ENCODE peak calls at places on chromosomes 6 and 20, in eight cellular contexts. H, X, R, O, E, G, B and A are unnamed samples. For H3K4me1, the result is how much of the 10 kb centered on the place peaks cover.

GRCh38 chr20:63563186-63563935 is 9.4 kb downstream of the FNDC11 start:
- DNase-seq in O (no peak), B (no peak), H (no peak), X (no peak), G (no peak), R (no peak), E (no peak), A (no peak)

GRCh38 chr6:101445527-101445926 is 52.0 kb downstream of the GRIK2 start:
- DNase-seq in H (no peak), B (no peak), O (no peak), G (peak), E (no peak), X (no peak), R (no peak), A (no peak)

GRCh38 chr6:143394351-143394750 is 56.1 kb downstream of the ADAT2 start:
- DNase-seq in H (no peak), E (no peak), G (no peak), X (no peak), R (no peak), O (no peak), B (no peak), A (no peak)

GRCh38 chr6:49744259-49744658 is at the start of gene CRISP3:
- DNase-seq in G (no peak), E (no peak), H (no peak), X (no peak), R (no peak), O (no peak), B (no peak), A (no peak)

GRCh38 chr6:110877154-110877564 is 2.6 kb downstream of the AMD1 start:
- DNase-seq in O (no peak), G (peak), B (peak), X (no peak), H (no peak), R (no peak), E (no peak), A (no peak)

GRCh38 chr6:21438237-21438985 is 155.1 kb upstream of the SOX4 start:
- DNase-seq in B (no peak), R (no peak), E (no peak), H (no peak), O (no peak), X (no peak), G (no peak), A (no peak)

GRCh38 chr6:163490826-163491577 is 76.5 kb downstream of the QKI start:
- DNase-seq in G (no peak), O (peak), B (peak), H (no peak), R (peak), X (peak), E (peak), A (peak)

GRCh38 chr6:94670017-94670416 is 907.3 kb upstream of the MANEA start:
- DNase-seq in H (no peak), G (no peak), B (no peak), E (no peak), X (no peak), O (no peak), R (no peak), A (no peak)

GRCh38 chr20:34859826-34860545 is 12.7 kb downstream of the GGT7 start:
- DNase-seq in H (no peak), O (no peak), E (no peak), R (no peak), X (no peak), B (no peak), G (no peak), A (no peak)

GRCh38 chr6:1641391-1641790 is 31.7 kb downstream of the FOXC1 start:
- DNase-seq in B (no peak), H (peak), R (no peak), O (peak), G (no peak), X (no peak), E (no peak), A (no peak)

GRCh38 chr6:1636971-1637871 is 27.5 kb downstream of the FOXC1 start:
- DNase-seq in B (no peak), X (no peak), R (peak), O (peak), G (no peak), H (peak), E (no peak), A (no peak)

GRCh38 chr6:1636272-1636825 is 26.6 kb downstream of the FOXC1 start:
- DNase-seq in O (no peak), R (peak), X (no peak), G (no peak), E (no peak), B (no peak), H (peak), A (no peak)

GRCh38 chr6:1640476-1640875 is 30.8 kb downstream of the FOXC1 start:
- DNase-seq in X (no peak), R (peak), E (no peak), B (no peak), O (no peak), H (no peak), G (no peak), A (no peak)

GRCh38 chr6:1639430-1639829 is 29.7 kb downstream of the FOXC1 start:
- DNase-seq in X (no peak), E (no peak), H (no peak), O (no peak), B (no peak), R (peak), G (no peak), A (no peak)
- H3K4me1 ChIP-seq in X (under half), E (under half), H (under half), O (under half), B (under half), R (under half), G (under half), A (under half)

DNA sequence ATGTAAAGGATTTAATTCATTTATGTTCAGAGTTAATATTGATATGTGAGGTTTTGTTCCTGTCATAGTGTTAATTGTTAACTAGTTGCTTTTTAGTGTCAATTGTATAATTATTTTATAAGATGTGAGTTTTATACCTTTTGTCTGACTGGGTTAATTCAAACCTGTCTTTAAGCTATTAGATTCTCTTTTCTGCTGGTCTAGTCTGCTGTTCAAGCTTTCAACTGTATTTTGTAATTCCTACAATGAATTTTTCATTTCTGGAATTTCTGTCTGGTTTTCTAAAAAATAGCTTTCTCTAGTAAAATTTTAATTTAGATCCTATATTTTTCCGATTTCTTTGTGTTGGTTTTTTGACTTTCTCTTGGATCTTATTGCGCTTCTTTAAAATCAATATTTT is 26.5 kb downstream of the IGF2R start:
- DNase-seq in G (no peak), H (no peak), X (no peak), E (no peak), B (no peak), O (no peak), R (no peak), A (no peak)
- H3K4me1 ChIP-seq in G (under half), H (under half), X (under half), E (under half), B (under half), O (under half), R (under half), A (under half)

DNA sequence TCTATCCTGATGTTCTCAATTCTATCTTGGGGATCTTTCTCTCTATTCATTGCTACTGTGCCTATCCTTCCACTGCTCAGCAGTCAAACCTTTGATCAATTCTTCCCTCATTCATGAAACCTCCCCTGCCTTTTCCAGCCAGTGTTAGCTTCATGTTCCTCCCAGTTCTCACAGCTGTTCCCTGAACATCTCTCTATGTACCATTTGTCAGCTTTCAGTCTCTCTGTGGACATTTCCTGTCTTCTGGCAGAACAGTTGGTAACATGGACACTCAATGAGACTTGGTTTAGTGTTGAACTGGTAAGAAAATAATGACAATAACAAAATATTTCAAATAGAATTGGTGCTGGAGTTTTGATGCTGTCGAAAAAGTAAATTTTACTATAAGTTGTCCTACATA is 26.2 kb downstream of the SPTLC3 start:
- DNase-seq in O (no peak), B (no peak), E (no peak), R (no peak), X (no peak), H (no peak), G (no peak), A (no peak)
- H3K4me1 ChIP-seq in O (under half), B (under half), E (under half), R (under half), X (under half), H (under half), G (under half), A (under half)

DNA sequence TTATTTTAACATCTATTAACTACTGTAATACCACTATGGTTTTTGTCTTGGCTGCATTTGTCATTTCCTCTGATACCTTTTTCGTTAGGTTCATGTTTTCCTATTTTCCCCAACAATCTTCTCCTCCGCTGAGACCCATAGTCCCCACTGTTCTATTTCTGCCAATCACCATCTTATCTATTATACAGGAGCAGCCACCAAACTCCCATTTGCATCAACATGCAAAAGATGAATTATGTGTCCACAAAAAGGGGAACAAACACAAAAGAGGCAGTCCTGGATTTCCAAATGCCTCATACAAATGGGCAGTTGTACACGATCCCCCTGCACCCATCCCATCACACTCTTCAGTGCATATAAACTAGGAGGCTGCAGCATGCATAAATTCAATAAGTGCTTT is 121.7 kb upstream of the MYLIP start:
- DNase-seq in R (no peak), G (no peak), E (no peak), B (no peak), O (no peak), H (no peak), X (no peak), A (no peak)
- H3K4me1 ChIP-seq in R (under half), G (under half), E (under half), B (under half), O (under half), H (under half), X (under half), A (under half)

GRCh38 chr20:10635476-10636208 is 38.2 kb downstream of the JAG1 start:
- DNase-seq in R (no peak), H (no peak), O (no peak), X (no peak), E (no peak), G (peak), B (no peak), A (no peak)

GRCh38 chr20:10634683-10635411 is 39.0 kb downstream of the JAG1 start:
- DNase-seq in B (peak), R (no peak), E (no peak), X (no peak), H (peak), G (peak), O (no peak), A (no peak)

GRCh38 chr20:10633708-10634107 is 40.1 kb downstream of the JAG1 start:
- DNase-seq in R (no peak), O (no peak), X (no peak), E (no peak), H (no peak), G (no peak), B (no peak), A (no peak)

GRCh38 chr20:10632681-10633509 is 40.9 kb downstream of the JAG1 start:
- DNase-seq in B (no peak), E (no peak), X (no peak), H (no peak), R (no peak), G (no peak), O (no peak), A (no peak)

DNA sequence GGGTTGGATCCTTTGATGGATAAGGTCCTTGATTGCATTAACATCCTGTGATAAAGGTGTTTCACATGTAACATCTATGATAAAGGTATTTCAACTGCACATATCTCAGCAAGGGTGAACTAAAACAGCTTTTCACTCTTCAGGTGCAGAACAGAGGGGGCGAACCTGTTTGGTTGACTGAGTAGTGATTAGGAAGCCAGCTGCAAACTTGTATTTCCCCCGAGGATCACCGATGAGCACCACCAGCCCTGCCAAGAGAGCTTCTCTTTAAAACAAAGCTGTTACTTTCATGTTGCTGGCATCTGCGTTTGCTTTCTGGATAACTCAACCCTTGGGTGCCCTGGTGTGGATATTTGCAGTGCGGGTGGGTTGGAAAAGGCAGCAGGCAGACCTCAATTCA is 39.6 kb downstream of the JAG1 start:
- DNase-seq in G (no peak), X (no peak), E (no peak), R (no peak), B (no peak), H (no peak), O (no peak), A (no peak)
- H3K4me1 ChIP-seq in G (under half), X (half or more), E (under half), R (under half), B (under half), H (under half), O (under half), A (half or more)

GRCh38 chr6:56374841-56375369 is 127.5 kb upstream of the COL21A1 start:
- DNase-seq in B (no peak), H (peak), R (peak), O (no peak), G (peak), E (no peak), X (no peak), A (no peak)
- H3K4me1 ChIP-seq in B (under half), H (under half), R (half or more), O (under half), G (under half), E (under half), X (half or more), A (half or more)

DNA sequence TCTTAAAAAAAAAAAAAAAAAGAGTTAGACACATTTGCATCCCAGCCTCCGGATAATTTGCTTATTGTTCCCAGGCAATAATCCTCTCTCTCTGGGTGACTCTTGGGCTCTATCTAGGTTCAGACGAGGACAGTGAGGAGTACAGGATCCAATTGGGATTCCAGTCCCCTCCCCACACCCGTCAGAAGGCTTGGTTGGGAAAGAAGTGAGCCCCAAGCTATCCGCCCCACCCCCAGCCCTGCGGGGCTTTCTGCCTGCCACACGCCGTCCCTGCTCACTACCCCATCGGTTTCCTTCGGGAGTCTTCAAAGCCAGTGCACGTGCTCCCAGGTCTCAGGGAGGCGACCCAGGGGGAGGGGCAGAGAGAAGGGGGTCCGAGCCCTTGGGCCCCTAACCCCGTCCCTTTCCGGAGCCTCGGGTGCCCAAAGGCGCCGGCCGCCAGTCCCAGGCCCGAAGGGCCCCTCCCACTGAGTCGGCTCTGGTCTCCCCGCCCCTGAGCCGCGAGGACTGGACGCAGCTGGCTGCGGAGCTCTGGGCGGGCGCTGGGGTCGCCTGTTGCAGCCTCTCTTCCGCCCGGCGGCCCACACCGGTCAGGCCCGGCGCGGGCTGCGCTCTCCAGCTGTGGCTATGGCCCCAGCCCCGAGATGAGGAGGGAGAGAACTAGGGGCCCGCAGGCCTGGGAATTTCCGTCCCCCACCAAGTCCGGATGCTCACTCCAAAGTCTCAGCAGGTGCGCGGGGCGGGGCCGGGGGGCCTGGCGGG is 2.5 kb downstream of the MYMX start:
- DNase-seq in O (peak), B (peak), H (peak), E (peak), X (peak), G (peak), R (peak), A (peak)
- H3K4me1 ChIP-seq in O (half or more), B (under half), H (under half), E (under half), X (half or more), G (under half), R (half or more), A (half or more)

DNA sequence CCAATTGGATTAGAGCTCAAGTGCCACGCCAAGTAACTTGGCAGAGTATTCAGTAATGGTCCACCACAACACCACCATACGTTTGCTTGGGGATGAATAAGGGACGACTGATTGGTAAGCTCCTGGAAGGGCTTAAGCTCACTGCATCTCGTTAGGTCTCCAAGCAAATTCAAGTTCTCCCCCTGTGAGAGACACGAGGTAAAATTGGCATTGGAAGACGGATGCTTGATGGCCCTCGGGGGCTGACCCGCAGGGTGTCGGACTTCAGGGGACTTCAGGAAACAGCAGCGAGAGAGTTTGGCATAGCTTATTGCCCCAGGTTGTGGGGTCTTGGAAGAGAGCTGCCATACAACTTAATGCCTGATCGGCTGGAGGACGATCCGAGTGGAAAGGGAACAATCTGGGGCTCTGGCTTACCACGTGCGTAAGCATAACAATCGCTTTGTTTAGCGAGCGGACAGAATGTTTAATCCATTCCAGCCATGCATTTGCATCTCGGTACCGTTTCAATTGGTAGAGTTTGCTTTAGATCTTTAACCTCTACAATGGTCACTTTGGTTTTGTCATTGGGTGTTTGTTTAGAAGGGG is 4.8 kb upstream of the ZNFX1 start:
- DNase-seq in E (no peak), X (no peak), B (no peak), O (no peak), R (no peak), H (no peak), G (no peak), A (no peak)
- H3K4me1 ChIP-seq in E (under half), X (half or more), B (half or more), O (under half), R (under half), H (under half), G (half or more), A (under half)

GRCh38 chr6:99427988-99428387 is 2.9 kb upstream of the PNISR start:
- DNase-seq in O (no peak), H (no peak), E (no peak), B (no peak), G (no peak), X (no peak), R (no peak), A (no peak)
- H3K4me1 ChIP-seq in O (under half), H (under half), E (under half), B (under half), G (under half), X (under half), R (under half), A (under half)

GRCh38 chr6:15437090-15437489 is 191.2 kb downstream of the JARID2 start:
- DNase-seq in O (no peak), G (no peak), R (no peak), X (no peak), H (no peak), E (no peak), B (no peak), A (no peak)
- H3K4me1 ChIP-seq in O (under half), G (under half), R (under half), X (under half), H (under half), E (under half), B (under half), A (under half)